ENCODE peak calls at places on chromosomes 6 and 20, in six cellular contexts. L is activated T-cell treated with anti-CD3 and anti-CD28 coated beads, Interleukin-2, amount 50 U/mL, for 4 hours; F is fibroblast of lung; N is cardiac muscle cell; H is LHCN-M2; W is heart right ventricle. A is an unnamed sample.

GRCh38 chr6:105492706-105493673 is 90.1 kb upstream of the PREP start:
- DNase-seq in L (no peak), F (peak; percentile 45), N (no peak), H (peak; percentile 29), W (no peak), A (no peak)

GRCh38 chr6:42197574-42198362 is 3.0 kb upstream of the GUCA1B start:
- DNase-seq in L (no peak), F (peak; percentile 87), N (peak; percentile 83), H (peak; percentile 80), W (no peak), A (no peak)

GRCh38 chr20:11902264-11902663 is 15.4 kb upstream of the BTBD3 start:
- DNase-seq in L (no peak), F (peak; percentile 85), N (no peak), H (peak; percentile 70), W (no peak), A (no peak)

GRCh38 chr6:63527658-63528514 is 44.4 kb upstream of the LOC128125822 start:
- DNase-seq in L (no peak), F (peak; percentile 98), N (peak; percentile 95), H (peak; percentile 94), W (no peak), A (no peak)

GRCh38 chr20:39702716-39703349 is 740.7 kb downstream of the DHX35 start:
- DNase-seq in L (no peak), F (no peak), N (no peak), H (no peak), W (no peak), A (no peak)

GRCh38 chr6:106194949-106195919 is 109.1 kb downstream of the PRDM1 start:
- DNase-seq in L (no peak), F (peak; percentile 77), N (peak; percentile 68), H (peak; percentile 49), W (no peak), A (no peak)

GRCh38 chr6:156013155-156013554 is 557.5 kb upstream of the NOX3 start:
- DNase-seq in L (no peak), F (no peak), N (no peak), H (no peak), W (no peak), A (no peak)

GRCh38 chr20:6265204-6265904 is 142.5 kb upstream of the FERMT1 start:
- DNase-seq in L (no peak), F (peak; percentile 87), N (peak; percentile 92), H (peak; percentile 44), W (peak; percentile 35), A (no peak)

GRCh38 chr6:145063091-145063490 is 672.2 kb downstream of the EPM2A start:
- DNase-seq in L (no peak), F (no peak), N (no peak), H (no peak), W (no peak), A (no peak)

GRCh38 chr6:170407200-170407599 is 100.6 kb downstream of the FAM120B start:
- DNase-seq in L (no peak), F (no peak), N (no peak), H (no peak), W (no peak), A (no peak)

GRCh38 chr6:1809359-1809988 is 199.8 kb downstream of the FOXC1 start:
- DNase-seq in L (no peak), F (no peak), N (no peak), H (no peak), W (no peak), A (no peak)

GRCh38 chr20:4946585-4947378 is 54.5 kb downstream of the SLC23A2 start:
- DNase-seq in L (no peak), F (no peak), N (peak; percentile 10), H (no peak), W (no peak), A (no peak)

GRCh38 chr6:105929626-105930025 is 156.5 kb upstream of the PRDM1 start:
- DNase-seq in L (no peak), F (no peak), N (no peak), H (no peak), W (no peak), A (no peak)

GRCh38 chr6:155247618-155248017 is 16.2 kb upstream of the CLDN20 start:
- DNase-seq in L (no peak), F (peak; percentile 88), N (no peak), H (peak; percentile 85), W (no peak), A (no peak)

GRCh38 chr20:48750941-48751620 is 76.7 kb downstream of the PREX1 start:
- DNase-seq in L (peak; percentile 29), F (peak; percentile 22), N (peak; percentile 69), H (no peak), W (peak; percentile 73), A (no peak)

GRCh38 chr6:128516514-128516898 is 3.9 kb downstream of the PTPRK start:
- DNase-seq in L (no peak), F (no peak), N (no peak), H (peak; percentile 53), W (no peak), A (no peak)

GRCh38 chr6:55319961-55320690 is 7.1 kb upstream of the GFRAL start:
- DNase-seq in L (no peak), F (no peak), N (no peak), H (no peak), W (no peak), A (no peak)

GRCh38 chr6:111263837-111264236 is 176.5 kb downstream of the SLC16A10 start:
- DNase-seq in L (no peak), F (peak; percentile 81), N (peak; percentile 46), H (peak; percentile 82), W (no peak), A (no peak)

GRCh38 chr6:30682181-30683117 is 4.0 kb downstream of the PPP1R18 start:
- DNase-seq in L (peak; percentile 86), F (peak; percentile 86), N (peak; percentile 84), H (peak; percentile 81), W (peak; percentile 87), A (peak; percentile 75)

GRCh38 chr20:33709398-33709797 is 10.7 kb downstream of the PXMP4 start:
- DNase-seq in L (no peak), F (no peak), N (no peak), H (no peak), W (no peak), A (no peak)

GRCh38 chr6:3261921-3262320 is 3.2 kb downstream of the PSMG4 start:
- DNase-seq in L (no peak), F (no peak), N (no peak), H (no peak), W (no peak), A (no peak)

GRCh38 chr6:12039540-12040459 is 27.7 kb downstream of the HIVEP1 start:
- DNase-seq in L (no peak), F (no peak), N (no peak), H (no peak), W (no peak), A (no peak)

GRCh38 chr6:44260451-44261297 is 3.3 kb upstream of the SLC35B2 start:
- DNase-seq in L (no peak), F (no peak), N (no peak), H (no peak), W (no peak), A (no peak)

GRCh38 chr6:81704700-81705099 is 47.8 kb downstream of the TENT5A start:
- DNase-seq in L (no peak), F (no peak), N (no peak), H (no peak), W (no peak), A (no peak)

GRCh38 chr6:66897576-66897975 is 1190.5 kb upstream of the EYS start:
- DNase-seq in L (no peak), F (peak; percentile 60), N (peak; percentile 23), H (peak; percentile 71), W (no peak), A (no peak)

GRCh38 chr6:36120539-36120938 is 9.8 kb upstream of the MAPK13 start:
- DNase-seq in L (peak; percentile 67), F (no peak), N (no peak), H (no peak), W (no peak), A (peak; percentile 57)

GRCh38 chr20:43191946-43192847 is 2.5 kb upstream of the PTPRT start:
- DNase-seq in L (no peak), F (no peak), N (peak; percentile 6), H (no peak), W (peak; percentile 5), A (no peak)

GRCh38 chr6:111668410-111668809 is 62.7 kb upstream of the TRAF3IP2 start:
- DNase-seq in L (no peak), F (no peak), N (no peak), H (no peak), W (no peak), A (no peak)

GRCh38 chr6:137824502-137824879 is 42.6 kb upstream of the TNFAIP3 start:
- DNase-seq in L (no peak), F (no peak), N (no peak), H (no peak), W (no peak), A (no peak)

GRCh38 chr6:101705866-101706265 is 312.4 kb downstream of the GRIK2 start:
- DNase-seq in L (no peak), F (peak; percentile 0), N (peak; percentile 34), H (peak; percentile 11), W (no peak), A (no peak)

GRCh38 chr20:48725589-48725991 is 102.2 kb downstream of the PREX1 start:
- DNase-seq in L (no peak), F (peak; percentile 68), N (peak; percentile 43), H (peak; percentile 65), W (no peak), A (no peak)

GRCh38 chr6:161658216-161658615 is 384.4 kb upstream of the AGPAT4 start:
- DNase-seq in L (no peak), F (no peak), N (no peak), H (no peak), W (no peak), A (no peak)

GRCh38 chr20:12049125-12049524 is 131.4 kb downstream of the BTBD3 start:
- DNase-seq in L (no peak), F (peak; percentile 74), N (peak; percentile 53), H (peak; percentile 4), W (no peak), A (no peak)

GRCh38 chr20:22680031-22680740 is 95.8 kb upstream of the FOXA2 start:
- DNase-seq in L (no peak), F (no peak), N (no peak), H (no peak), W (no peak), A (no peak)

GRCh38 chr20:48447456-48447855 is 380.3 kb downstream of the PREX1 start:
- DNase-seq in L (no peak), F (no peak), N (no peak), H (no peak), W (no peak), A (no peak)

GRCh38 chr6:45916692-45917091 is 99.0 kb downstream of the CLIC5 start:
- DNase-seq in L (no peak), F (no peak), N (no peak), H (no peak), W (no peak), A (no peak)

GRCh38 chr6:159681104-159681503 is 11.9 kb downstream of the SOD2 start:
- DNase-seq in L (no peak), F (no peak), N (no peak), H (no peak), W (no peak), A (no peak)

GRCh38 chr6:6366778-6367177 is 46.3 kb upstream of the F13A1 start:
- DNase-seq in L (no peak), F (no peak), N (no peak), H (no peak), W (no peak), A (no peak)